ENCODE peak calls at places on chromosomes 13 and 19, in four cellular contexts. H, P, T and N are unnamed samples.

GRCh38 chr19:2302319-2303208 is 5.4 kb downstream of the LINGO3 start:
- DNase-seq in H (peak; percentile 55), P (no peak), T (no peak), N (no peak)

GRCh38 chr19:18063463-18063862 is 23.3 kb downstream of the IL12RB1 start:
- DNase-seq in H (peak; percentile 36), P (no peak), T (peak; percentile 50), N (peak; percentile 58)

GRCh38 chr13:27379126-27379525 is 45.3 kb upstream of the GTF3A start:
- DNase-seq in H (no peak), P (no peak), T (peak; percentile 31), N (no peak)

GRCh38 chr13:35231426-35231825 is 245.1 kb downstream of the MAB21L1 start:
- DNase-seq in H (no peak), P (no peak), T (no peak), N (no peak)

GRCh38 chr13:49869514-49869913 is 66.6 kb downstream of the SPRYD7 start:
- DNase-seq in H (peak; percentile 23), P (no peak), T (peak; percentile 53), N (peak; percentile 52)

GRCh38 chr13:108326318-108326717 is 56.8 kb downstream of the TNFSF13B start:
- DNase-seq in H (no peak), P (peak; percentile 8), T (peak; percentile 13), N (no peak)

GRCh38 chr19:55460670-55461258 is 678 bp downstream of the ISOC2 start:
- DNase-seq in H (peak; percentile 87), P (no peak), T (peak; percentile 84), N (peak; percentile 71)

GRCh38 chr13:113157206-113157928 is 1.1 kb upstream of the PROZ start:
- DNase-seq in H (no peak), P (no peak), T (no peak), N (no peak)

GRCh38 chr19:49497790-49498106 is 1.5 kb downstream of the RPS11 start:
- DNase-seq in H (no peak), P (no peak), T (no peak), N (no peak)

GRCh38 chr13:34340534-34340933 is 522.6 kb downstream of the RFC3 start:
- DNase-seq in H (no peak), P (no peak), T (no peak), N (no peak)

GRCh38 chr13:83295684-83296083 is 586.6 kb downstream of the SLITRK1 start:
- DNase-seq in H (no peak), P (no peak), T (no peak), N (no peak)

GRCh38 chr19:38849746-38850230 is at the start of gene HNRNPL:
- DNase-seq in H (peak; percentile 90), P (no peak), T (no peak), N (peak; percentile 90)

GRCh38 chr19:23949611-23950010 is 34.9 kb downstream of the ZNF726 start:
- DNase-seq in H (no peak), P (no peak), T (no peak), N (no peak)

GRCh38 chr13:39148513-39148961 is 110.3 kb downstream of the NHLRC3 start:
- DNase-seq in H (no peak), P (no peak), T (no peak), N (no peak)

GRCh38 chr19:55956431-55956830 is 8.8 kb downstream of the NLRP8 start:
- DNase-seq in H (no peak), P (no peak), T (no peak), N (no peak)

GRCh38 chr13:60370343-60370742 is 26.7 kb upstream of the TDRD3 start:
- DNase-seq in H (no peak), P (no peak), T (no peak), N (no peak)

GRCh38 chr13:41018583-41018909 is 570 bp downstream of the ELF1 start:
- DNase-seq in H (no peak), P (no peak), T (no peak), N (no peak)

GRCh38 chr13:74251778-74252519 is 117.7 kb upstream of the KLF12 start:
- DNase-seq in H (no peak), P (no peak), T (no peak), N (no peak)

GRCh38 chr19:5261151-5261890 is 79.3 kb downstream of the PTPRS start:
- DNase-seq in H (no peak), P (no peak), T (no peak), N (no peak)

GRCh38 chr19:29966594-29967249 is 24.7 kb downstream of the URI1 start:
- DNase-seq in H (no peak), P (no peak), T (peak; percentile 10), N (no peak)

GRCh38 chr13:39144941-39145533 is 106.8 kb downstream of the NHLRC3 start:
- DNase-seq in H (peak; percentile 13), P (no peak), T (no peak), N (peak; percentile 68)

GRCh38 chr19:45179063-45179847 is 671 bp downstream of the BLOC1S3 start:
- DNase-seq in H (peak; percentile 72), P (no peak), T (no peak), N (peak; percentile 21)

GRCh38 chr13:97259787-97260641 is 37.9 kb downstream of the MBNL2 start:
- DNase-seq in H (peak; percentile 76), P (no peak), T (peak; percentile 77), N (no peak)

GRCh38 chr13:48975101-48975925 is at the start of gene FNDC3A:
- DNase-seq in H (peak; percentile 70), P (no peak), T (peak; percentile 47), N (peak; percentile 71)

GRCh38 chr13:79941752-79942151 is 399.2 kb downstream of the SPRY2 start:
- DNase-seq in H (no peak), P (no peak), T (no peak), N (no peak)

GRCh38 chr19:28482221-28482620 is 730.7 kb downstream of the UQCRFS1 start:
- DNase-seq in H (no peak), P (no peak), T (no peak), N (no peak)

GRCh38 chr19:43618921-43619261 is 538 bp downstream of the ZNF428 start:
- DNase-seq in H (no peak), P (peak; percentile 30), T (peak; percentile 79), N (peak; percentile 62)

GRCh38 chr13:79679334-79679733 is 198.4 kb downstream of the NDFIP2 start:
- DNase-seq in H (peak; percentile 33), P (no peak), T (peak; percentile 53), N (peak; percentile 75)

GRCh38 chr19:1131718-1132552 is 28.1 kb downstream of the GPX4 start:
- DNase-seq in H (peak; percentile 40), P (peak; percentile 21), T (no peak), N (no peak)
- TF ChIP-seq BHLHE40 in H (no peak), P (peak; percentile 49), T (no peak), N (no peak)

GRCh38 chr13:96075953-96076543 is 13.9 kb upstream of the HS6ST3 start:
- DNase-seq in H (no peak), P (no peak), T (peak; percentile 12), N (peak; percentile 13)
- TF ChIP-seq FOXM1 in H (no peak), P (no peak), T (no peak), N (no peak)

GRCh38 chr13:44157614-44158013 is 216.0 kb upstream of the SERP2 start:
- DNase-seq in H (no peak), P (no peak), T (no peak), N (no peak)

GRCh38 chr13:44158741-44159632 is 214.6 kb upstream of the SERP2 start:
- DNase-seq in H (no peak), P (no peak), T (no peak), N (no peak)

GRCh38 chr13:44160549-44161278 is 212.9 kb upstream of the SERP2 start:
- DNase-seq in H (no peak), P (no peak), T (no peak), N (no peak)

GRCh38 chr13:44158055-44158655 is 215.5 kb upstream of the SERP2 start:
- DNase-seq in H (no peak), P (no peak), T (no peak), N (no peak)

DNA sequence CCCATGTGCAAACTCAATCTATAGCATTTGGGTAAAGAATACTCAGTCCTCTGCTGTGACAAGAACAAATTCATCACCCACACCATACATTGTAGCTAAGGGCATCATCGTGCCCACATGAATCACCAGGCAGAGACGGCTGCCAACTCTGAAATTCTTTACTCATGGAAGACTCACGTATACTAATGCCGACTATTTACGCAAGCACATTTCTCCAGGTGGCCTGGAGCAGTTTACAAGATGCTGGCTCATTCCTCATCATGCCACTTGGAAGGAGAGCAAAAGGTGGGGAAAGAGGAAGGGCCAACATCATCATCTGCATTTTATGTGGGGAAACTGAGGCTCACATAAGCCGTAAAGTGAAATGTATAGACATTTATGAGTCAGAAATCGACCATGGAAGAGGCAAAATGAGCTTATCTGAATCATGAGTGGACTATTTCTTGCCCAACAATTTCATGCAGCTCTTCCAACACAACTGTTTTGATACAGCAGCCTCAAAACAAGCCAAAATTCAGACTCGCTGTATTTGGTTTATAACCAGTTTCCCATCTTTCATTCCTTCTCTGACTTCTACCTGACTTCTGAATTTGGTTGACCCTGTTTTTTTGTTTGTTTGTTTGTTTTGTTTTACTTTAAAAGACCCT is 213.9 kb upstream of the SERP2 start:
- DNase-seq in H (no peak), P (no peak), T (no peak), N (no peak)
- TF ChIP-seq BHLHE40 in H (no peak), P (no peak), T (no peak), N (no peak)

DNA sequence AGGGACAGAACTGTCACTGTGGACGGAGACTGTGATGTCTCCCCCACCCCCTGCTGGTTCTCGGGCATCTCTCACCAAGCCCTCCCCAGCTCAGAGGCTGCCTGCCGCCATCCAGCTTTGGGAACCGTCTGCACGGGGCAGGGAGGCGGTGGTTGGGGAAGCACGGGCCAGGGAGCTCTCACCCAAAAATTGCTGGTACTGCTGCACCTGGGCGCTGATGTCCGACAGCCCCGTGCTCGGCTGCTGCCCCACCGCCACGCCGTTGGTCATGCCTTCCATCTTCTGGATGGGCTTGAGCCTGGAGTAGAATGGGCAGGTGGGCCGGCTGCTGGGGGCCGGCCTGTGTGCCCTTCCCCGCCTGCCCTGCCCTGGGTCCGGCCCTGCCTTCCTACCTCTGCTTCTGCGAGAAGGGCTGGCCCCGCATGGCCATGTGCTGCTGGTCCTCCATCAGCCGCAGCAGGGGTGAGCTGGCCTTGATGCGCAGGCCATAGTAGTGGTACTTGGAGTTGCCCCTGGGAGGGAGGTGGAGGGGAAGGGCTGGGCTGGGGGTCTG is 16.1 kb downstream of the DCAF15 start:
- DNase-seq in H (no peak), P (no peak), T (no peak), N (no peak)
- TF ChIP-seq FOXM1 in H (no peak), P (no peak), T (no peak), N (no peak)

GRCh38 chr19:42450314-42450934 is 7.7 kb upstream of the CXCL17 start:
- DNase-seq in H (peak; percentile 88), P (peak; percentile 84), T (peak; percentile 98), N (peak; percentile 79)
- TF ChIP-seq BHLHE40 in H (no peak), P (no peak), T (no peak), N (no peak)

GRCh38 chr19:51140441-51140840 is 1.7 kb upstream of the SIGLEC7 start:
- DNase-seq in H (no peak), P (no peak), T (no peak), N (no peak)

GRCh38 chr19:51141181-51141580 is 920 bp upstream of the SIGLEC7 start:
- DNase-seq in H (no peak), P (no peak), T (no peak), N (no peak)

GRCh38 chr19:51143486-51143885 is 1.4 kb downstream of the SIGLEC7 start:
- DNase-seq in H (no peak), P (no peak), T (no peak), N (no peak)

GRCh38 chr19:51144482-51145045 is 2.5 kb downstream of the SIGLEC7 start:
- DNase-seq in H (no peak), P (no peak), T (no peak), N (no peak)

DNA sequence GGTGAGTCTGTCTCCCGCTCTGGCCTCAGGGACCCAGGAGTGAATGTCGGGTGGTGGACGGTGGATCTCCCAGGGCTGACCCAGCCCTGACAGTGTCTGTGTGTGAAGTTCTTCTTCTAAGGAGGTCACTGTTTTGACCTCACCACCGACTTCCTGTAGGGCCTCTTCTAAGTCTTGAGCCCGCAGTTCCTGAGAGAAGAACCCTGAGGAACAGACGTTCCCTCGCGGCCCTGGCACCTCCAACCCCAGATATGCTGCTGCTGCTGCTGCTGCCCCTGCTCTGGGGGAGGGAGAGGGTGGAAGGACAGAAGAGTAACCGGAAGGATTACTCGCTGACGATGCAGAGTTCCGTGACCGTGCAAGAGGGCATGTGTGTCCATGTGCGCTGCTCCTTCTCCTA is at the start of gene SIGLEC7:
- DNase-seq in H (no peak), P (no peak), T (no peak), N (no peak)
- TF ChIP-seq FOXM1 in H (no peak), P (no peak), T (no peak), N (no peak)